ENCODE peak calls at places on chromosomes 13 and 19, in ten cellular contexts. N, K, Y, G, T, U, D, V, A and J are unnamed samples.

GRCh38 chr19:56377105-56377924 is 16.0 kb downstream of the ZNF582 start:
- DNase-seq in N (no peak), K (no peak), Y (no peak), G (no peak), T (no peak), U (no peak), D (peak), V (no peak), A (no peak), J (no peak)

GRCh38 chr19:50835785-50836542 is 2.6 kb upstream of the KLK15 start:
- DNase-seq in N (peak), K (no peak), Y (no peak), G (peak), T (peak), U (peak), D (peak), V (peak), A (peak), J (peak)

GRCh38 chr13:99967884-99968520 is 3.6 kb downstream of the ZIC5 start:
- DNase-seq in N (no peak), K (no peak), Y (no peak), G (no peak), T (no peak), U (no peak), D (peak), V (no peak), A (no peak), J (no peak)

GRCh38 chr13:42752731-42753130 is 28.7 kb upstream of the FAM216B start:
- DNase-seq in N (no peak), K (no peak), Y (no peak), G (no peak), T (no peak), U (no peak), D (no peak), V (no peak), A (no peak), J (no peak)

GRCh38 chr13:39446865-39447264 is 156.1 kb downstream of the LHFPL6 start:
- DNase-seq in N (no peak), K (no peak), Y (no peak), G (no peak), T (no peak), U (no peak), D (no peak), V (no peak), A (no peak), J (peak)

GRCh38 chr19:35846038-35846668 is 6.2 kb downstream of the NPHS1 start:
- DNase-seq in N (no peak), K (no peak), Y (no peak), G (no peak), T (no peak), U (no peak), D (peak), V (no peak), A (no peak), J (no peak)

GRCh38 chr13:110537116-110537515 is 24.4 kb downstream of the RAB20 start:
- DNase-seq in N (no peak), K (no peak), Y (no peak), G (no peak), T (no peak), U (no peak), D (no peak), V (no peak), A (no peak), J (no peak)

GRCh38 chr13:40503026-40503425 is 163.4 kb downstream of the FOXO1 start:
- DNase-seq in N (no peak), K (no peak), Y (no peak), G (no peak), T (no peak), U (no peak), D (no peak), V (no peak), A (no peak), J (no peak)

GRCh38 chr13:95494082-95494681 is 58.3 kb upstream of the CLDN10 start:
- DNase-seq in N (no peak), K (no peak), Y (no peak), G (no peak), T (peak), U (no peak), D (peak), V (peak), A (no peak), J (peak)

GRCh38 chr13:35984776-35985453 is 146.3 kb downstream of the DCLK1 start:
- DNase-seq in N (no peak), K (no peak), Y (no peak), G (no peak), T (no peak), U (no peak), D (no peak), V (no peak), A (no peak), J (no peak)

GRCh38 chr19:4829001-4829712 is 2.4 kb downstream of the TICAM1 start:
- DNase-seq in N (no peak), K (no peak), Y (no peak), G (peak), T (no peak), U (no peak), D (no peak), V (no peak), A (no peak), J (no peak)

GRCh38 chr19:4832776-4833175 is 1.3 kb upstream of the TICAM1 start:
- DNase-seq in N (no peak), K (no peak), Y (no peak), G (no peak), T (no peak), U (no peak), D (no peak), V (no peak), A (no peak), J (no peak)

GRCh38 chr19:4830768-4831265 is 695 bp downstream of the TICAM1 start:
- DNase-seq in N (no peak), K (no peak), Y (no peak), G (no peak), T (no peak), U (no peak), D (no peak), V (no peak), A (no peak), J (no peak)

GRCh38 chr19:4830332-4830731 is 1.2 kb downstream of the TICAM1 start:
- DNase-seq in N (no peak), K (no peak), Y (no peak), G (no peak), T (no peak), U (no peak), D (no peak), V (no peak), A (no peak), J (no peak)

GRCh38 chr19:4831351-4832340 is at the start of gene TICAM1:
- DNase-seq in N (peak), K (peak), Y (peak), G (peak), T (peak), U (peak), D (peak), V (peak), A (peak), J (peak)
- TF ChIP-seq POLR2A in N (peak), K (no peak), Y (peak), G (peak), T (peak), U (peak), D (peak), V (peak), A (peak), J (peak)

GRCh38 chr13:112901951-112902651 is 66.9 kb upstream of the MCF2L start:
- DNase-seq in N (no peak), K (no peak), Y (no peak), G (no peak), T (no peak), U (no peak), D (no peak), V (no peak), A (peak), J (no peak)
- TF ChIP-seq POLR2A in N (no peak), K (no peak), Y (no peak), G (no peak), T (no peak), U (no peak), D (no peak), V (no peak), A (no peak), J (no peak)

GRCh38 chr19:14407889-14408640 is 11.1 kb downstream of the DDX39A start:
- DNase-seq in N (no peak), K (no peak), Y (no peak), G (no peak), T (no peak), U (no peak), D (no peak), V (no peak), A (no peak), J (no peak)
- TF ChIP-seq POLR2A in N (no peak), K (no peak), Y (no peak), G (no peak), T (peak), U (no peak), D (no peak), V (peak), A (no peak), J (no peak)

GRCh38 chr19:10543420-10544241 is at the start of gene ATG4D:
- DNase-seq in N (peak), K (peak), Y (peak), G (peak), T (peak), U (peak), D (peak), V (peak), A (peak), J (peak)
- TF ChIP-seq POLR2A in N (peak), K (peak), Y (peak), G (peak), T (peak), U (peak), D (peak), V (peak), A (peak), J (peak)

GRCh38 chr19:40739030-40739839 is 11.0 kb downstream of the ACTMAP start:
- DNase-seq in N (no peak), K (no peak), Y (no peak), G (no peak), T (no peak), U (no peak), D (no peak), V (no peak), A (no peak), J (no peak)

GRCh38 chr19:40740747-40741146 is 9.5 kb downstream of the ACTMAP start:
- DNase-seq in N (peak), K (peak), Y (peak), G (no peak), T (no peak), U (peak), D (no peak), V (no peak), A (no peak), J (no peak)

GRCh38 chr19:40742477-40742876 is 7.8 kb downstream of the ACTMAP start:
- DNase-seq in N (no peak), K (no peak), Y (no peak), G (no peak), T (no peak), U (no peak), D (no peak), V (no peak), A (no peak), J (no peak)

GRCh38 chr19:40741527-40742390 is 8.5 kb downstream of the ACTMAP start:
- DNase-seq in N (no peak), K (no peak), Y (no peak), G (no peak), T (no peak), U (no peak), D (no peak), V (peak), A (no peak), J (no peak)

DNA sequence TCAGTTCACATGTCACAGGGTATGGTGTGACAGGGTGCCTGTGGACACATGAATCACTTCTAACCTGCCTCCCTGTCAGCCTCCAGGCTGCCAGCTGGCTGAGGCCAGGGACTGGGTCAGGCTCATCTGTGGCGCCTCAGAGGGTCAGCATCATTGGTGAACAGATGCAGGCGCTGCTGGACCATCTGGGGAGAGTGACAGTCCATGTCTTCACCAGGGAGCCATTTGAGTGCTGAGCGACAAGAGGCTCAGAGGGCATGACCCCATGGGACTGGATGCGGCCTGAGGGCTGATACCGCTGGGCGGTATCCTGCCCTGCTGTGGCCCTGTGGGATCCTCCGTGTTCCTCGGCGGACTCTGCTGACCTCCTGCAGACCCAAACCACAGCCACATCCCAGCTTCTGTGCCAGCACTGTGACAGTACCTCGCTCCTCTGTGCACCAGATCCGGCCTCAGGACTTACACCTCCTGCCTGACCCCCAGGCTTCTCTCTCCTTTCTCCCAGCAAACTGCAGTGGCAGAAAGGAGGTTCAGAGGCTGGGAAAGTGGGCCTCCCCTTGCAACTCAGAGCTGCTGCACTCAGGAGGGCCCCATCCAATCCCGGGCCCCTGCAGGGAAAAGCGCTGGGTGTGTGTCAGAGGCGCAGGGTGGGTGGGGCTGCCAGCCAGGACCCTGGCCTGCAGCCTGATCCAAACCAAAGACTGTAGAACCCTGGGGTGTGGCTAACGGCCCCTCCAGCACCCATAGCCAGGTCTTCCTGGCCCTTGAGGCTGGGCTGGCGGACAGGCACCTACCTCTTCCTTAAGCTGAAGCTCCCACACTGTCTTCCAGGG is 10.2 kb downstream of the ACTMAP start:
- DNase-seq in N (no peak), K (no peak), Y (no peak), G (no peak), T (no peak), U (no peak), D (no peak), V (no peak), A (no peak), J (no peak)
- TF ChIP-seq POLR2A in N (no peak), K (no peak), Y (no peak), G (no peak), T (peak), U (no peak), D (no peak), V (no peak), A (no peak), J (no peak)